ENCODE peak calls at places on chromosomes 13 and 19, in four cellular contexts. S, K, H and O are unnamed samples.

GRCh38 chr13:24323739-24324075 is 14.3 kb downstream of the C1QTNF9 start:
- DNase-seq in K (no peak), H (no peak), S (no peak), O (no peak)

GRCh38 chr13:44573790-44574465 is 2.2 kb downstream of the TSC22D1 start:
- DNase-seq in H (peak), S (no peak), K (no peak), O (no peak)

GRCh38 chr13:108113407-108113806 is 101.9 kb downstream of the LIG4 start:
- DNase-seq in H (no peak), S (no peak), K (no peak), O (no peak)

GRCh38 chr13:113537205-113537604 is 46.7 kb upstream of the DCUN1D2 start:
- DNase-seq in K (no peak), H (no peak), S (no peak), O (no peak)

GRCh38 chr13:87677043-87677333 is 5.8 kb downstream of the SLITRK5 start:
- DNase-seq in H (no peak), S (no peak), K (no peak), O (no peak)

GRCh38 chr13:44506251-44506650 is 69.9 kb downstream of the TSC22D1 start:
- DNase-seq in H (no peak), K (no peak), S (no peak), O (no peak)

GRCh38 chr13:32804673-32805260 is 211.5 kb upstream of the KL start:
- DNase-seq in K (no peak), S (no peak), H (no peak), O (no peak)

GRCh38 chr13:54261856-54262255 is 1233.2 kb downstream of the OLFM4 start:
- DNase-seq in S (no peak), K (no peak), H (no peak), O (no peak)

GRCh38 chr19:48480476-48481190 is 11.5 kb downstream of the CYTH2 start:
- DNase-seq in K (peak), S (peak), H (no peak), O (peak)

GRCh38 chr19:46639356-46640061 is 3.5 kb upstream of the GNG8 start:
- DNase-seq in H (peak), S (no peak), K (no peak), O (no peak)

GRCh38 chr13:100298116-100298681 is 209.3 kb downstream of the PCCA start:
- DNase-seq in H (no peak), K (no peak), S (no peak), O (no peak)

GRCh38 chr13:113073942-113074341 is 31.6 kb upstream of the F7 start:
- DNase-seq in K (no peak), S (no peak), H (no peak), O (no peak)

GRCh38 chr19:47637550-47637949 is 28.6 kb downstream of the BICRA start:
- DNase-seq in S (no peak), H (no peak), K (no peak), O (no peak)

GRCh38 chr19:18415177-18415867 is 3.9 kb upstream of the SSBP4 start:
- DNase-seq in K (no peak), S (no peak), H (peak), O (no peak)

GRCh38 chr19:6227156-6227940 is 52.4 kb downstream of the MLLT1 start:
- DNase-seq in H (no peak), S (no peak), K (no peak), O (no peak)

GRCh38 chr13:85028035-85028434 is 771.2 kb downstream of the SLITRK6 start:
- DNase-seq in H (no peak), S (no peak), K (no peak), O (no peak)

GRCh38 chr19:18961767-18962423 is 20.9 kb upstream of the HOMER3 start:
- DNase-seq in H (no peak), S (no peak), K (peak), O (no peak)

GRCh38 chr19:41957838-41958366 is 1.2 kb downstream of the RABAC1 start:
- DNase-seq in K (no peak), S (no peak), H (peak), O (peak)

GRCh38 chr19:49690073-49690655 is 752 bp upstream of the CPT1C start:
- DNase-seq in S (no peak), K (no peak), H (no peak), O (no peak)